ENCODE peak calls at places on chromosomes 7 and 10, in ten cellular contexts. E is tibial artery; P is neuronal stem cell; L is HCT116; Z is CD8-positive, alpha-beta T cell; U is cardiac muscle cell; S is left ventricle myocardium inferior; Q is PC-3; G is body of pancreas; X is mesendoderm. N is an unnamed sample. For H3K36me3, the result is how much of the 10 kb centered on the place peaks cover.

GRCh38 chr7:96014617-96015016 is 242.3 kb downstream of the DYNC1I1 start:
- DNase-seq in L (no peak), S (no peak), G (no peak), U (no peak), P (no peak), Q (no peak), X (no peak), Z (no peak), E (no peak), N (no peak)

GRCh38 chr10:29648983-29649268 is 14.2 kb upstream of the SVIL start:
- DNase-seq in Q (peak), E (no peak), P (no peak), Z (no peak), X (no peak), L (no peak), S (no peak), U (peak), G (no peak), N (no peak)

GRCh38 chr10:104922810-104923209 is 281.7 kb downstream of the SORCS3 start:
- DNase-seq in L (no peak), Q (no peak), G (no peak), E (no peak), P (no peak), X (no peak), S (no peak), Z (no peak), U (no peak), N (no peak)

GRCh38 chr10:74930962-74931361 is 104.6 kb downstream of the KAT6B start:
- DNase-seq in Q (no peak), E (no peak), L (no peak), S (no peak), Z (no peak), G (no peak), U (no peak), X (no peak), P (no peak), N (no peak)

GRCh38 chr7:157412021-157412443 is 75.2 kb downstream of the DNAJB6 start:
- DNase-seq in L (no peak), Z (no peak), G (no peak), P (no peak), X (no peak), E (no peak), S (peak), Q (peak), U (peak), N (no peak)

GRCh38 chr10:127906548-127907377 is at the start of gene PTPRE:
- DNase-seq in U (peak), Z (peak), G (peak), L (peak), E (peak), Q (peak), S (peak), P (peak), X (peak), N (peak)

GRCh38 chr10:119219747-119220320 is 12.5 kb downstream of the GRK5 start:
- DNase-seq in P (no peak), X (no peak), Z (no peak), S (no peak), L (no peak), Q (no peak), U (no peak), G (no peak), E (no peak), N (no peak)

GRCh38 chr10:30862486-30862885 is 169.2 kb downstream of the ZNF438 start:
- DNase-seq in Q (no peak), U (peak), G (no peak), P (no peak), S (no peak), X (no peak), Z (no peak), E (no peak), L (no peak), N (no peak)

GRCh38 chr7:23287612-23288011 is 11.5 kb upstream of the MALSU1 start:
- DNase-seq in G (no peak), L (no peak), P (no peak), Z (no peak), X (no peak), U (no peak), E (no peak), Q (no peak), S (no peak), N (no peak)

GRCh38 chr7:43469051-43469450 is 113.9 kb upstream of the STK17A start:
- DNase-seq in Q (no peak), X (no peak), U (peak), P (no peak), E (no peak), L (no peak), S (no peak), Z (no peak), G (no peak), N (no peak)

GRCh38 chr10:80497187-80498038 is 40.3 kb upstream of the SH2D4B start:
- DNase-seq in Z (no peak), L (no peak), P (no peak), G (peak), X (no peak), S (peak), U (peak), Q (no peak), E (peak), N (peak)

GRCh38 chr7:42262907-42263466 is 26.0 kb upstream of the GLI3 start:
- DNase-seq in E (peak), Z (no peak), G (peak), X (peak), L (no peak), P (no peak), S (peak), U (peak), Q (peak), N (peak)

GRCh38 chr7:154431045-154431444 is 378.8 kb downstream of the DPP6 start:
- DNase-seq in S (no peak), L (no peak), X (peak), G (no peak), Z (no peak), E (no peak), Q (no peak), U (no peak), P (no peak), N (no peak)

GRCh38 chr10:113527181-113527580 is 25.7 kb upstream of the HABP2 start:
- DNase-seq in P (no peak), X (no peak), Q (no peak), G (no peak), U (peak), L (no peak), S (no peak), Z (no peak), E (no peak), N (no peak)

GRCh38 chr7:55309040-55309991 is 55.8 kb upstream of the LANCL2 start:
- DNase-seq in U (no peak), Q (no peak), S (no peak), G (no peak), X (no peak), P (no peak), Z (peak), L (no peak), E (no peak), N (peak)

DNA sequence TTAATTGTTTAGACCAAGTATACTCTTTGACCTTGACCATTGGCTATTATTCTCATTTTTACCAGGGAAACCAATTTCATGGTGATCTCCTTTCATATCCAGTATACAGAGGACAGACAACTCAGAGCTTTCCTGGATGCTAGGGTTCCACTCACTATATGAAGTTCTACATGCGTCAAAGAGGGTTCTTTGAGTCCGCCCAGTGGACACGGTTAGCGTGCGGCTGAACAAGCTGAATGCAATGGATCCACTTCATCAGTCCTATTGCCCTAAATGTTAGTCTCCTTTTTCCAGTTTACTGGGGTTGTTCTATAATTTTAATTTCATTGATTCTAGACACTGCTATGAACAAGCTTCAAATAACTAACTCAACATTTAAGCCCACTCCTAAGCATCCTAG is 162.4 kb upstream of the PCLO start:
- DNase-seq in P (no peak), X (no peak), U (no peak), G (no peak), L (no peak), Z (no peak), E (no peak), S (no peak), Q (no peak), N (no peak)
- H3K36me3 ChIP-seq in P (under half), X (under half), U (under half), G (under half), L (under half), Z (under half), E (under half), S (under half), Q (under half), N (under half)

DNA sequence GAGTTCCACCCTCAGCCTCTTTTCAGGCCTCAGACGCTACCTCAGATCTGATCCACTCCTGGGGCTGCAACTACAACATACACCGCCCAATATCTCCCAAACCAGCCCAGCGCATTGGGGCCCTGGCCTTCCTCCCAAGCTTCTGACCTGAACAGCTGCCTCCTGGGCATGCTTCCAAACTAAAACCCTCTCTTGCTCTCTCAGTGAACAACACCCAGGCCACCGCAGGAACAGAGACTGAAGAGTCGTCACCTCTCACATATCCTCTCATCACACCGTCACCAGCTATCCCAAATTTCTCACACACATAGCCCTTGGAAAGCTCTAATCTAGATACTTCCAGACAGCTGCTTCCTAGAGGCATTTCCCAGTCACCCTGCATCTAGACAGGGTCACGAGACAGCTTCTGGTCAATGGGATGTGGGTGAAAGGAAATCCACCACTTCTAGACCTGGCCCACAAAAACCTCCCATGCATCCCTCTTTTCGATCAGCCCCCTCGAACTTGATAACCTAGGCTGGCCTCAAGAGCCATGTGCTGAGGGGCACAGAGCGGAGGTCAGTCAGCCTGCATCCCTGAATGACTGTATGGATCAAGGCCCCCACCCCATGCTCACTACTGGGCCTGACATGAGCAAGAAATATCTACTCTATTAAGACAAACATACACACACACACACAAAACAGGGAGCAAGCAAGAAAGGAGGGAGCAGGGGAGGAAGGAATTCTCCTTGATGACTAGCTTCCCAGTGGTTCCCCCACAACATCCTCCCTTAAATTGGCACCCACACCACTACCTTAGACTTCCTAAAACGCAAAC is 1.8 kb downstream of the PARP12 start:
- DNase-seq in L (no peak), P (no peak), Z (no peak), X (no peak), S (peak), Q (peak), E (no peak), U (peak), G (peak), N (no peak)
- H3K27ac ChIP-seq in L (no peak), P (no peak), Z (peak), X (no peak), S (peak), Q (peak), E (peak), U (peak), G (peak), N (no peak)

GRCh38 chr7:90982228-90982627 is 282.0 kb upstream of the FZD1 start:
- DNase-seq in G (no peak), Q (no peak), P (no peak), E (no peak), Z (no peak), U (no peak), S (no peak), X (no peak), L (no peak), N (no peak)
- H3K36me3 ChIP-seq in G (under half), Q (under half), P (under half), E (under half), Z (under half), U (under half), S (under half), X (under half), L (under half), N (under half)

GRCh38 chr10:120944586-120945125 is 93.5 kb downstream of the WDR11 start:
- DNase-seq in Z (no peak), P (no peak), U (no peak), G (no peak), L (no peak), X (no peak), Q (no peak), E (no peak), S (no peak), N (no peak)
- H3K27ac ChIP-seq in Z (no peak), P (no peak), U (no peak), G (peak), L (no peak), X (no peak), Q (no peak), E (no peak), S (no peak), N (no peak)